ENCODE peak calls at places on chromosomes 7 and 10, in ten cellular contexts. One of them, this sample, is unnamed.

GRCh38 chr10:14879055-14879800 is 562 bp downstream of the SUV39H2 start:
- DNase-seq in HepG2: peak; percentile 9
- DNase-seq in Caki2: peak; percentile 25
- DNase-seq in NCI-H774: no peak
- DNase-seq in GM04503: no peak
- DNase-seq in activated CD4-positive, alpha-beta T cell treated with anti-CD3 and anti-CD28 coated beads, Interleukin-2, amount 50 U/mL, for 48 hours: peak; percentile 61
- DNase-seq in hepatocyte: peak; percentile 36
- DNase-seq in B cell: peak; percentile 49
- DNase-seq in neuronal stem cell: no peak
- DNase-seq in iris pigment epithelial cell: no peak
- DNase-seq in this sample: peak; percentile 57

GRCh38 chr7:145092766-145093165 is 256.9 kb upstream of the TPK1 start:
- DNase-seq in HepG2: no peak
- DNase-seq in Caki2: no peak
- DNase-seq in NCI-H774: no peak
- DNase-seq in GM04503: no peak
- DNase-seq in activated CD4-positive, alpha-beta T cell treated with anti-CD3 and anti-CD28 coated beads, Interleukin-2, amount 50 U/mL, for 48 hours: no peak
- DNase-seq in hepatocyte: no peak
- DNase-seq in B cell: no peak
- DNase-seq in neuronal stem cell: no peak
- DNase-seq in iris pigment epithelial cell: no peak
- DNase-seq in this sample: no peak

GRCh38 chr7:94239661-94240234 is 154.9 kb upstream of the COL1A2 start:
- DNase-seq in HepG2: no peak
- DNase-seq in Caki2: no peak
- DNase-seq in NCI-H774: no peak
- DNase-seq in GM04503: no peak
- DNase-seq in activated CD4-positive, alpha-beta T cell treated with anti-CD3 and anti-CD28 coated beads, Interleukin-2, amount 50 U/mL, for 48 hours: no peak
- DNase-seq in hepatocyte: no peak
- DNase-seq in B cell: no peak
- DNase-seq in neuronal stem cell: peak; percentile 76
- DNase-seq in iris pigment epithelial cell: no peak
- DNase-seq in this sample: no peak

GRCh38 chr10:132588301-132589013 is 50.9 kb downstream of the INPP5A start:
- DNase-seq in HepG2: no peak
- DNase-seq in Caki2: no peak
- DNase-seq in NCI-H774: no peak
- DNase-seq in GM04503: no peak
- DNase-seq in activated CD4-positive, alpha-beta T cell treated with anti-CD3 and anti-CD28 coated beads, Interleukin-2, amount 50 U/mL, for 48 hours: peak; percentile 52
- DNase-seq in hepatocyte: no peak
- DNase-seq in B cell: peak; percentile 64
- DNase-seq in neuronal stem cell: no peak
- DNase-seq in iris pigment epithelial cell: peak; percentile 23
- DNase-seq in this sample: peak; percentile 41

GRCh38 chr10:37534166-37534565 is 323.2 kb downstream of the ZNF248 start:
- DNase-seq in HepG2: no peak
- DNase-seq in Caki2: no peak
- DNase-seq in NCI-H774: no peak
- DNase-seq in GM04503: no peak
- DNase-seq in activated CD4-positive, alpha-beta T cell treated with anti-CD3 and anti-CD28 coated beads, Interleukin-2, amount 50 U/mL, for 48 hours: no peak
- DNase-seq in hepatocyte: no peak
- DNase-seq in B cell: no peak
- DNase-seq in neuronal stem cell: no peak
- DNase-seq in iris pigment epithelial cell: no peak
- DNase-seq in this sample: no peak

GRCh38 chr7:157671358-157672255 is 334.8 kb downstream of the DNAJB6 start:
- DNase-seq in HepG2: no peak
- DNase-seq in Caki2: no peak
- DNase-seq in NCI-H774: no peak
- DNase-seq in GM04503: no peak
- DNase-seq in activated CD4-positive, alpha-beta T cell treated with anti-CD3 and anti-CD28 coated beads, Interleukin-2, amount 50 U/mL, for 48 hours: no peak
- DNase-seq in hepatocyte: no peak
- DNase-seq in B cell: no peak
- DNase-seq in neuronal stem cell: peak; percentile 73
- DNase-seq in iris pigment epithelial cell: no peak
- DNase-seq in this sample: no peak

GRCh38 chr7:43669286-43670081 is 59.8 kb downstream of the COA1 start:
- DNase-seq in HepG2: no peak
- DNase-seq in Caki2: peak; percentile 81
- DNase-seq in NCI-H774: no peak
- DNase-seq in GM04503: no peak
- DNase-seq in activated CD4-positive, alpha-beta T cell treated with anti-CD3 and anti-CD28 coated beads, Interleukin-2, amount 50 U/mL, for 48 hours: peak; percentile 90
- DNase-seq in hepatocyte: no peak
- DNase-seq in B cell: peak; percentile 52
- DNase-seq in neuronal stem cell: no peak
- DNase-seq in iris pigment epithelial cell: peak; percentile 71
- DNase-seq in this sample: no peak

GRCh38 chr7:11706666-11707605 is 125.1 kb downstream of the THSD7A start:
- DNase-seq in HepG2: no peak
- DNase-seq in Caki2: peak; percentile 62
- DNase-seq in NCI-H774: no peak
- DNase-seq in GM04503: no peak
- DNase-seq in activated CD4-positive, alpha-beta T cell treated with anti-CD3 and anti-CD28 coated beads, Interleukin-2, amount 50 U/mL, for 48 hours: no peak
- DNase-seq in hepatocyte: no peak
- DNase-seq in B cell: no peak
- DNase-seq in neuronal stem cell: no peak
- DNase-seq in iris pigment epithelial cell: peak; percentile 65
- DNase-seq in this sample: no peak

GRCh38 chr10:44973323-44974081 is 5.1 kb downstream of the DEPP1 start:
- DNase-seq in HepG2: no peak
- DNase-seq in Caki2: peak; percentile 19
- DNase-seq in NCI-H774: no peak
- DNase-seq in GM04503: no peak
- DNase-seq in activated CD4-positive, alpha-beta T cell treated with anti-CD3 and anti-CD28 coated beads, Interleukin-2, amount 50 U/mL, for 48 hours: no peak
- DNase-seq in hepatocyte: no peak
- DNase-seq in B cell: peak; percentile 31
- DNase-seq in neuronal stem cell: no peak
- DNase-seq in iris pigment epithelial cell: no peak
- DNase-seq in this sample: no peak

GRCh38 chr7:71687831-71688599 is 556.1 kb downstream of the GALNT17 start:
- DNase-seq in HepG2: no peak
- DNase-seq in Caki2: no peak
- DNase-seq in NCI-H774: no peak
- DNase-seq in GM04503: no peak
- DNase-seq in activated CD4-positive, alpha-beta T cell treated with anti-CD3 and anti-CD28 coated beads, Interleukin-2, amount 50 U/mL, for 48 hours: no peak
- DNase-seq in hepatocyte: no peak
- DNase-seq in B cell: no peak
- DNase-seq in neuronal stem cell: no peak
- DNase-seq in iris pigment epithelial cell: no peak
- DNase-seq in this sample: no peak

This sample was measured in germinal center.